ENCODE peak calls at places on chromosomes 7 and 10, in four cellular contexts. R is activated T-helper 1 cell treated with anti-CD3 and anti-CD28 coated beads, Interleukin-12 subunit alpha, Interleukin-12 subunit beta, Interleukin-2, Interleukin-4 antibody, amounts not matched to agents 30 ng/mL and 10 ng/mL and 1 ng/mL, durations not matched to agents 14 hours and 24 hours and 36 hours; S is GM23248; F is activated T-helper 9 cell treated with anti-CD3 and anti-CD28 coated beads, Interleukin-2, amount 50 U/mL, for 16 hours. N is an unnamed sample.

GRCh38 chr7:157556339-157556944 is 219.6 kb downstream of the DNAJB6 start:
- DNase-seq in R (no peak), S (no peak), F (no peak), N (no peak)

GRCh38 chr10:687583-688286 is 1.7 kb downstream of the DIP2C start:
- DNase-seq in R (no peak), S (no peak), F (no peak), N (no peak)

GRCh38 chr7:48183370-48183743 is 12.1 kb downstream of the ABCA13 start:
- DNase-seq in R (no peak), S (peak; percentile 57), F (no peak), N (no peak)

GRCh38 chr10:106082865-106083264 is 1081.6 kb downstream of the SORCS1 start:
- DNase-seq in R (no peak), S (peak; percentile 3), F (no peak), N (no peak)

GRCh38 chr7:2814682-2815522 is 29.2 kb downstream of the GNA12 start:
- DNase-seq in R (no peak), S (no peak), F (no peak), N (no peak)

GRCh38 chr7:140607441-140607989 is 33.1 kb downstream of the DENND2A start:
- DNase-seq in R (no peak), S (peak; percentile 89), F (no peak), N (no peak)

GRCh38 chr7:92034116-92034515 is 93.5 kb downstream of the AKAP9 start:
- DNase-seq in R (no peak), S (peak; percentile 32), F (no peak), N (no peak)

GRCh38 chr10:122490268-122490667 is 28.9 kb downstream of the HTRA1 start:
- DNase-seq in R (no peak), S (peak; percentile 81), F (no peak), N (no peak)

GRCh38 chr7:138979988-138980574 is 1.1 kb downstream of the KIAA1549 start:
- DNase-seq in R (no peak), S (peak; percentile 40), F (no peak), N (no peak)